ENCODE peak calls at places on chromosomes 3 and 15, in four cellular contexts. H is AG10803, P is AG04450, A is fibroblast of lung. N is an unnamed sample.

GRCh38 chr3:101154386-101154785 is 161.2 kb upstream of the ABI3BP start:
- DNase-seq in H (no peak), P (no peak), A (no peak), N (no peak)

GRCh38 chr3:191331443-191331842 is 1.1 kb upstream of the UTS2B start:
- DNase-seq in H (peak), P (no peak), A (peak), N (no peak)

GRCh38 chr3:50445919-50446318 is 57.5 kb downstream of the CACNA2D2 start:
- DNase-seq in H (no peak), P (no peak), A (no peak), N (no peak)

GRCh38 chr15:29784413-29784812 is 37.9 kb downstream of the TJP1 start:
- DNase-seq in H (no peak), P (no peak), A (no peak), N (no peak)

GRCh38 chr15:31552482-31553099 is 226.0 kb downstream of the KLF13 start:
- DNase-seq in H (no peak), P (no peak), A (peak), N (no peak)

GRCh38 chr3:171251842-171252241 is 208.4 kb downstream of the TNIK start:
- DNase-seq in H (no peak), P (no peak), A (no peak), N (no peak)

GRCh38 chr15:29451201-29451781 is 181.7 kb upstream of the NSMCE3 start:
- DNase-seq in H (no peak), P (no peak), A (no peak), N (no peak)

GRCh38 chr3:111735271-111735758 is 123.8 kb upstream of the PHLDB2 start:
- DNase-seq in H (peak), P (no peak), A (peak), N (no peak)

GRCh38 chr15:78174398-78174797 is 25.2 kb downstream of the IDH3A start:
- DNase-seq in H (no peak), P (no peak), A (no peak), N (no peak)

GRCh38 chr3:63662500-63662899 is 10.0 kb downstream of the SNTN start:
- DNase-seq in H (peak), P (no peak), A (peak), N (no peak)

GRCh38 chr3:180624714-180625113 is 22.8 kb downstream of the TTC14 start:
- DNase-seq in H (no peak), P (no peak), A (no peak), N (no peak)

GRCh38 chr3:195195321-195196209 is 75.4 kb downstream of the XXYLT1 start:
- DNase-seq in H (no peak), P (no peak), A (no peak), N (no peak)

GRCh38 chr3:100316656-100317069 is 17.9 kb upstream of the NIT2 start:
- DNase-seq in H (peak), P (peak), A (peak), N (no peak)

GRCh38 chr3:153338487-153338886 is 176.5 kb downstream of the RAP2B start:
- DNase-seq in H (peak), P (peak), A (peak), N (no peak)

GRCh38 chr3:48595526-48596121 is 495 bp upstream of the COL7A1 start:
- DNase-seq in H (peak), P (peak), A (peak), N (no peak)

GRCh38 chr3:151439652-151440125 is 21.2 kb downstream of the IGSF10 start:
- DNase-seq in H (peak), P (peak), A (peak), N (no peak)
- TF ChIP-seq CTCF in H (peak), P (peak), A (peak), N (peak)

DNA sequence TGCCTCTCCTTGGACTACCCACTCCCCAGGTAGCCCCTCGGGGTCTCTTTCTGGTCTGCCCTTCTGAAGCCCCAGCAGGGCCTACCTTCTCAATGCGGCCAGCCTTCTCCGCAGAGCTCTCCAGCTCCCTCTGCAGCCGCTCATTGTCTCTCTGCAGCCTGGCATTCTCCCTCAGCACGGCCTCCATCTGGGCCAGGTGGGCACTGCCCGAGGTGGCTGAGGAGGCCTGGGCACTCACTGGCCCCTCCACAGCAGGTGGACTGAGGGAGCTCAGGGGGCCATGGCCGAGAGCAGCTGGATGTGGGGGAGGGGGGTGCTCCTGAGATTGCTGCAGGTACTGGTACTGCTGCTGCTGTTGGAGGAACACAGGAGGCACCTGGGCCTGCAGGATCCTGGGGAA is 6.8 kb downstream of the AMOTL2 start:
- DNase-seq in H (peak), P (no peak), A (no peak), N (no peak)
- TF ChIP-seq CTCF in H (peak), P (no peak), A (no peak), N (peak)

GRCh38 chr15:98565566-98565965 is 82.8 kb upstream of the IGF1R start:
- DNase-seq in H (no peak), P (no peak), A (no peak), N (no peak)

GRCh38 chr15:98567951-98568350 is 80.4 kb upstream of the IGF1R start:
- DNase-seq in H (no peak), P (no peak), A (peak), N (no peak)

GRCh38 chr15:98570119-98570518 is 78.2 kb upstream of the IGF1R start:
- DNase-seq in H (no peak), P (no peak), A (no peak), N (no peak)

GRCh38 chr15:98568382-98569017 is 79.8 kb upstream of the IGF1R start:
- DNase-seq in H (no peak), P (no peak), A (no peak), N (no peak)
- TF ChIP-seq CTCF in H (peak), P (peak), A (peak), N (no peak)

DNA sequence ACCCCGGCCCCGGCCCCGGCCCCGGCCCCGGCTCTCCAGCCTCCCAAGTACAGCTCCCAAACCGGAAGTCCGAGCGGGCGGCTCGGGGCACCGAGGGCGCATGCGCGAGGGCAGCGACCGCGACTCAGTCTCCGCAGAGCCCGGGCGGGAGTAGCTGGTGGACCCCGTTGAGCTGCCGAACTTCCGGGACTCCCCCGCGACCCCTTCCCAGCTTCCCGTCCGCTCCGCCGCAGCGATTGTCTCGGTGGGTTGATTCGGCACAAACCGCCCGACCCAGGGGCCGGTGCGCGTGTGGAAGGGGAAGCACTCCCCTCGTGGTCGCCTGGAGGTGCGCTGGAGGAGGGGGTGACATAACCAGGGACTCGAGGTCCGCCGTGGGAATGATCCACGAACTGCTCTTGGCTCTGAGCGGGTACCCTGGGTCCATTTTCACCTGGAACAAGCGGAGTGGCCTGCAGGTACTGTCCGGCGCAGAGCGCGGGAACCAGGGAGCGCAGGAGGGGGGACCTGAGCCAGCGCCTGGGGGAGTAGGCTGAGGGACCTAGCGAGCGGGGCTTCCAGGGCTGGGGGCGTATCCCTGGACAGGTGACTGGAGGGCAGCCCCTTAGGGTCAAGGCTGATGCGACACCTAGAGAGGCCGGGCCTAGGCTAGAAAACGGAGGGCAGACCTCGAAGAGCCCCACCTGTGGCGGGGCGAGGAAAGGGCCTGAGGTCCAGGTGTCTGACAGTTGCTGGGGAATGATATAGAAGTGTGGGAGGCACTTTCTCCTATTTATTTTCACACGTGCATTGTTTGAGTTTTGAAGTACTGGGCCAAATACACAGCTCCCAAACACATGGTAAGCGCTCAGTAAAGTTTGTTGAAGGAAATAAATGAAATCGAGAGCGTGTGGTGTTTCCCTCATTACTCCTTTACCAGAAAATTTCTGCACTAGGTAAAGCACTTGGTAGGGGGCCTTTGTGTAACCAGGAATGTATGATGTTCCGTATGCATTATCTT is at the start of the genes TUBGCP4 and ZSCAN29:
- DNase-seq in H (peak), P (peak), A (peak), N (peak)
- TF ChIP-seq CTCF in H (peak), P (peak), A (peak), N (peak)

GRCh38 chr3:150409125-150409526 is 1.0 kb downstream of the TSC22D2 start:
- DNase-seq in H (no peak), P (no peak), A (no peak), N (no peak)

GRCh38 chr3:150409527-150410310 is 1.6 kb downstream of the TSC22D2 start:
- DNase-seq in H (peak), P (no peak), A (peak), N (no peak)

GRCh38 chr3:150407818-150408231 is 273 bp upstream of the TSC22D2 start:
- DNase-seq in H (no peak), P (no peak), A (no peak), N (no peak)

GRCh38 chr3:150407051-150407817 is 864 bp upstream of the TSC22D2 start:
- DNase-seq in H (peak), P (no peak), A (peak), N (no peak)

DNA sequence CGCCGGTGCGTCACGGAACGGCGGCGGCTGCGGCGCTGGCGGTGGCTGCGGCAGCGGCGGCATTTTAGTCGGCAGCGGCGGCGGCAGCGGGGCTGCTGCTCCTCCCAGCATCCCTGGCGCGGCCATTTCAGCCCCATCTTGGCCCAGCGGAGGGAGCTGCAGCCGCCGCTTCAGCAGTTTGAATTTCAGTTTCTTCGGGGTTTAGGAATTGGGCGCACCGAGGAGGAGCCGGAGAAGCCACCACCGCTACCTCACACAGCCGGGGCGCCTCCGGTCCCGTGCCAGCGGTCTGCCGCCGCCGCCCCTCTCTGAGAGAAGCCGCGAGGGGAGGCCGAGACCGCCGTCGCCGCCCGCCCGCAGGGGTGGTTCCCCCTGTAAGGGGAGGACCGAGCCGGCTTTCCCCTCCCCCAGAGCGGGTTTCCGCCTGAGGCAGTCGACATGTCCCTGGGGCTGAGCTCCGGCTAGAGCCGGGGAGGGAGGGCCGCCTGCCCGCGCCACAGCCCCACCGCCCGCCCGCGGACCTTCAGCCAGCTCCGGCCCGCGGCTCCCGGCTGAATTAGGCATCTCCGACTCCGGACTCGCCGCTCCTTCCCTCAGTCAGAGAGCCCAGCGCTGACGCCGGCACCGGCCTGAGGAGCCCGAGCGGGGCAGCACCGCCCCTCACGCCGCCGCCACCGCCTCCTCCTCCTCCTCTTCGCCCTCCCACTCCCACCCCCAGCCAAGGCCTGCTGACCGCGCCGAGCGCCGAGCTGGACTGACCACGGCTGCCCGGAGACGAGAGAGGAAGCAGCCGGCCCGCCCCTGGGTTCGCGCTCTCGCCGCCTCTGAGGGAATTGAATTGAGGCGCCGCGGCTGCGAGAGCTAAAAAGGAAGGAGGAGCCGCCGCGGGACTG is at the start of gene TSC22D2:
- DNase-seq in H (peak), P (peak), A (peak), N (peak)
- TF ChIP-seq CTCF in H (peak), P (peak), A (peak), N (no peak)

GRCh38 chr3:115861166-115861733 is 237.9 kb downstream of the GAP43 start:
- DNase-seq in H (no peak), P (no peak), A (no peak), N (no peak)
- TF ChIP-seq CTCF in H (no peak), P (no peak), A (no peak), N (no peak)